ENCODE peak calls at places on chromosomes 13 and 19, in eight cellular contexts. One of them, this sample, is unnamed.

GRCh38 chr19:35994868-35995654 is at the start of gene SDHAF1:
- DNase-seq in GM23248: peak; percentile 98
- DNase-seq in GM23338: peak; percentile 98
- DNase-seq in hepatocyte: peak; percentile 97
- DNase-seq in MM.1S: peak; percentile 97
- DNase-seq in SK-N-SH: peak; percentile 97
- DNase-seq in OCI-LY7: peak; percentile 96
- DNase-seq in PC-3: peak; percentile 89
- DNase-seq in this sample: peak; percentile 96

GRCh38 chr19:46764817-46765291 is 18.6 kb upstream of the STRN4 start:
- DNase-seq in PC-3: no peak
- DNase-seq in GM23338: no peak
- DNase-seq in SK-N-SH: no peak
- DNase-seq in GM23248: no peak
- DNase-seq in MM.1S: no peak
- DNase-seq in hepatocyte: no peak
- DNase-seq in OCI-LY7: no peak
- DNase-seq in this sample: no peak

GRCh38 chr13:51451467-51452390 is 1.1 kb downstream of the INTS6 start:
- DNase-seq in GM23338: peak; percentile 92
- DNase-seq in OCI-LY7: peak; percentile 91
- DNase-seq in hepatocyte: peak; percentile 87
- DNase-seq in PC-3: peak; percentile 50
- DNase-seq in GM23248: peak; percentile 83
- DNase-seq in SK-N-SH: peak; percentile 81
- DNase-seq in MM.1S: peak; percentile 67
- DNase-seq in this sample: peak; percentile 93

GRCh38 chr13:106087201-106087600 is 448.3 kb downstream of the EFNB2 start:
- DNase-seq in SK-N-SH: no peak
- DNase-seq in PC-3: no peak
- DNase-seq in MM.1S: no peak
- DNase-seq in OCI-LY7: no peak
- DNase-seq in GM23248: no peak
- DNase-seq in GM23338: no peak
- DNase-seq in hepatocyte: no peak
- DNase-seq in this sample: no peak

GRCh38 chr13:58680115-58680514 is 1048.6 kb downstream of the PCDH17 start:
- DNase-seq in MM.1S: no peak
- DNase-seq in PC-3: no peak
- DNase-seq in hepatocyte: peak; percentile 5
- DNase-seq in GM23338: peak; percentile 57
- DNase-seq in OCI-LY7: no peak
- DNase-seq in GM23248: no peak
- DNase-seq in SK-N-SH: no peak
- DNase-seq in this sample: peak; percentile 48

GRCh38 chr13:109778102-109778542 is 8.3 kb downstream of the IRS2 start:
- DNase-seq in SK-N-SH: no peak
- DNase-seq in MM.1S: peak; percentile 54
- DNase-seq in GM23248: peak; percentile 31
- DNase-seq in PC-3: peak; percentile 56
- DNase-seq in OCI-LY7: no peak
- DNase-seq in GM23338: no peak
- DNase-seq in hepatocyte: peak; percentile 23
- DNase-seq in this sample: peak; percentile 29

GRCh38 chr19:38152461-38153379 is 71.3 kb downstream of the DPF1 start:
- DNase-seq in hepatocyte: no peak
- DNase-seq in SK-N-SH: peak; percentile 78
- DNase-seq in OCI-LY7: no peak
- DNase-seq in GM23248: no peak
- DNase-seq in MM.1S: no peak
- DNase-seq in GM23338: no peak
- DNase-seq in PC-3: peak; percentile 63
- DNase-seq in this sample: no peak

GRCh38 chr13:83752141-83752540 is 130.1 kb downstream of the SLITRK1 start:
- DNase-seq in PC-3: peak; percentile 56
- DNase-seq in MM.1S: no peak
- DNase-seq in SK-N-SH: no peak
- DNase-seq in OCI-LY7: no peak
- DNase-seq in GM23248: peak; percentile 44
- DNase-seq in GM23338: no peak
- DNase-seq in hepatocyte: no peak
- DNase-seq in this sample: no peak

GRCh38 chr19:49638360-49638759 is 1.6 kb downstream of the RRAS start:
- DNase-seq in GM23248: peak; percentile 79
- DNase-seq in OCI-LY7: no peak
- DNase-seq in GM23338: peak; percentile 61
- DNase-seq in hepatocyte: no peak
- DNase-seq in MM.1S: no peak
- DNase-seq in PC-3: no peak
- DNase-seq in SK-N-SH: no peak
- DNase-seq in this sample: peak; percentile 69

GRCh38 chr13:25068810-25069209 is 27.1 kb upstream of the PABPC3 start:
- DNase-seq in GM23338: no peak
- DNase-seq in OCI-LY7: no peak
- DNase-seq in GM23248: no peak
- DNase-seq in MM.1S: no peak
- DNase-seq in hepatocyte: no peak
- DNase-seq in PC-3: no peak
- DNase-seq in SK-N-SH: no peak
- DNase-seq in this sample: no peak

GRCh38 chr19:16849168-16849567 is 20.0 kb downstream of the SIN3B start:
- DNase-seq in PC-3: peak; percentile 98
- DNase-seq in hepatocyte: no peak
- DNase-seq in GM23338: no peak
- DNase-seq in MM.1S: no peak
- DNase-seq in SK-N-SH: no peak
- DNase-seq in GM23248: peak; percentile 73
- DNase-seq in OCI-LY7: no peak
- DNase-seq in this sample: no peak

GRCh38 chr13:46622013-46622917 is 69.3 kb downstream of the LRCH1 start:
- DNase-seq in PC-3: no peak
- DNase-seq in OCI-LY7: peak; percentile 20
- DNase-seq in SK-N-SH: no peak
- DNase-seq in GM23248: no peak
- DNase-seq in GM23338: no peak
- DNase-seq in MM.1S: no peak
- DNase-seq in hepatocyte: no peak
- DNase-seq in this sample: no peak

GRCh38 chr19:29404951-29405727 is 120.7 kb upstream of the VSTM2B start:
- DNase-seq in GM23248: peak; percentile 2
- DNase-seq in PC-3: peak; percentile 1
- DNase-seq in hepatocyte: peak; percentile 45
- DNase-seq in GM23338: peak; percentile 78
- DNase-seq in SK-N-SH: no peak
- DNase-seq in OCI-LY7: no peak
- DNase-seq in MM.1S: no peak
- DNase-seq in this sample: peak; percentile 94

GRCh38 chr19:46746281-46746965 is at the start of gene STRN4:
- DNase-seq in SK-N-SH: peak; percentile 99
- DNase-seq in PC-3: peak; percentile 62
- DNase-seq in hepatocyte: peak; percentile 87
- DNase-seq in GM23248: peak; percentile 90
- DNase-seq in OCI-LY7: peak; percentile 79
- DNase-seq in GM23338: peak; percentile 64
- DNase-seq in MM.1S: peak; percentile 64
- DNase-seq in this sample: peak; percentile 88

GRCh38 chr13:32687275-32687674 is 101.0 kb downstream of the PDS5B start:
- DNase-seq in hepatocyte: no peak
- DNase-seq in MM.1S: no peak
- DNase-seq in GM23338: no peak
- DNase-seq in GM23248: no peak
- DNase-seq in OCI-LY7: no peak
- DNase-seq in PC-3: no peak
- DNase-seq in SK-N-SH: no peak
- DNase-seq in this sample: no peak

GRCh38 chr13:76971215-76971614 is 20.7 kb upstream of the CLN5 start:
- DNase-seq in PC-3: no peak
- DNase-seq in GM23338: no peak
- DNase-seq in OCI-LY7: no peak
- DNase-seq in hepatocyte: no peak
- DNase-seq in GM23248: no peak
- DNase-seq in SK-N-SH: no peak
- DNase-seq in MM.1S: no peak
- DNase-seq in this sample: no peak

GRCh38 chr13:98150836-98151489 is 8.1 kb downstream of the FARP1 start:
- DNase-seq in OCI-LY7: no peak
- DNase-seq in SK-N-SH: no peak
- DNase-seq in GM23338: no peak
- DNase-seq in hepatocyte: no peak
- DNase-seq in GM23248: no peak
- DNase-seq in PC-3: no peak
- DNase-seq in MM.1S: no peak
- DNase-seq in this sample: no peak
- TF ChIP-seq EZH2phosphoT487 in OCI-LY7: no peak
- TF ChIP-seq EZH2phosphoT487 in SK-N-SH: no peak
- TF ChIP-seq EZH2phosphoT487 in GM23338: no peak
- TF ChIP-seq EZH2phosphoT487 in hepatocyte: no peak
- TF ChIP-seq EZH2phosphoT487 in GM23248: no peak
- TF ChIP-seq EZH2phosphoT487 in PC-3: no peak
- TF ChIP-seq EZH2phosphoT487 in MM.1S: no peak
- TF ChIP-seq EZH2phosphoT487 in this sample: no peak

GRCh38 chr13:100594255-100594654 is 5.7 kb upstream of the GGACT start:
- DNase-seq in hepatocyte: no peak
- DNase-seq in PC-3: no peak
- DNase-seq in OCI-LY7: no peak
- DNase-seq in GM23248: no peak
- DNase-seq in SK-N-SH: no peak
- DNase-seq in GM23338: no peak
- DNase-seq in MM.1S: no peak
- DNase-seq in this sample: no peak

GRCh38 chr13:100588350-100589177 is at the start of gene GGACT:
- DNase-seq in SK-N-SH: peak; percentile 95
- DNase-seq in OCI-LY7: peak; percentile 72
- DNase-seq in MM.1S: peak; percentile 80
- DNase-seq in GM23338: peak; percentile 91
- DNase-seq in PC-3: peak; percentile 27
- DNase-seq in hepatocyte: peak; percentile 87
- DNase-seq in GM23248: peak; percentile 80
- DNase-seq in this sample: peak; percentile 74

GRCh38 chr13:100584901-100585300 is 3.7 kb downstream of the GGACT start:
- DNase-seq in MM.1S: no peak
- DNase-seq in GM23248: no peak
- DNase-seq in PC-3: no peak
- DNase-seq in hepatocyte: no peak
- DNase-seq in OCI-LY7: no peak
- DNase-seq in SK-N-SH: no peak
- DNase-seq in GM23338: peak; percentile 16
- DNase-seq in this sample: no peak

GRCh38 chr13:100594731-100595130 is 6.1 kb upstream of the GGACT start:
- DNase-seq in SK-N-SH: no peak
- DNase-seq in hepatocyte: peak; percentile 30
- DNase-seq in PC-3: peak; percentile 35
- DNase-seq in GM23338: peak; percentile 77
- DNase-seq in GM23248: no peak
- DNase-seq in OCI-LY7: no peak
- DNase-seq in MM.1S: no peak
- DNase-seq in this sample: peak; percentile 63

DNA sequence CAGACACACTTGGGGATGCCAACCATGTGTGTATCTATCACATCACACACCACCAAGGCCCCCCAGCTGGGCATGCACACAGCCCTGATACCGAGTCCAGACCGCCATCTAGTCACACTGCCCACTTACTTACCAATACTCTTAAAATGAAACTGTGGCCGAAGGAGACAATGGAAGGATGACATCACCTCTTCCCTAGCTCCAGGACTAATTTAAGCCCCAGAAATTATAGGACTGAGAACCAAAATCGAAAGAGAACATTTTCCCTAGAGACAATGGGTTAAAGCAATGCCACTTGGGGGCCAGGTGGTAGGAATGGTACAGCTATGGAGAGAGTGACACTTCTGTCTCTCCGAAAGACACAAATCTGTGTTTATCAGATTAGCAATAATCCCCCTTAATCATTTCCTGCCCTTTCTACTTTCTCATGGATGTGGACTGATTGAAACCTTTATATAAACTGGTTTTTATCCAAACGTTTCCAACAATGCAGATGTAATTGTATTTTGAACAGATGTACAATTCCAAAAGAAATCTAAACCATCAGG is 663 bp upstream of the GGACT start:
- DNase-seq in SK-N-SH: no peak
- DNase-seq in GM23338: no peak
- DNase-seq in GM23248: peak; percentile 28
- DNase-seq in hepatocyte: no peak
- DNase-seq in MM.1S: no peak
- DNase-seq in PC-3: no peak
- DNase-seq in OCI-LY7: no peak
- DNase-seq in this sample: no peak
- H3K4me2 ChIP-seq in SK-N-SH: peak overlapping the region; percentile 76
- H3K4me2 ChIP-seq in GM23338: peak overlapping the region; percentile 43
- H3K4me2 ChIP-seq in GM23248: peak overlapping the region; percentile 87
- H3K4me2 ChIP-seq in hepatocyte: peak overlapping the region; percentile 72
- H3K4me2 ChIP-seq in MM.1S: peak overlapping the region; percentile 64
- H3K4me2 ChIP-seq in PC-3: no peak overlapping the region
- H3K4me2 ChIP-seq in OCI-LY7: peak overlapping the region; percentile 65
- H3K4me2 ChIP-seq in this sample: no peak overlapping the region

DNA sequence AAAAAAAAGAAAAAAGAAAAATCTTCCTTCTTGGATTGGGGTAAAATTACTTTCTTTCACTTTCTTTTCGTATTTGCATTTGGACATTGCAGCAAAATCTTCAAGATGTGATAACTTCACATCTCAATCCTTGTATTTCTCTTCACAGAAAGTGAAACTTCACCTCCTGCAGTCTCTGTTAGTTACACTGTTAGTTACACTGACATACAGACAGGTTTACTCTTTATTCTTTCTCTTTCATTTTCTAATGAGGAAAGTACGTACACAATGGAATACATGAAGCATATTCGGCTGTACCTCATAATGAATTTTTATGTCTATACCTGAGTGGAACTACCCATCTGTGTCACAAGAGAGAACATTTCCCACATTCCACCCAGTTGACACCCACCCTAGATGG is 459.1 kb upstream of the GPC6 start:
- DNase-seq in SK-N-SH: no peak
- DNase-seq in PC-3: no peak
- DNase-seq in OCI-LY7: no peak
- DNase-seq in GM23338: no peak
- DNase-seq in MM.1S: peak; percentile 83
- DNase-seq in hepatocyte: no peak
- DNase-seq in GM23248: no peak
- DNase-seq in this sample: no peak
- H2AFZ ChIP-seq in SK-N-SH: no peak overlapping the region
- H2AFZ ChIP-seq in PC-3: peak overlapping the region; percentile 18
- H2AFZ ChIP-seq in OCI-LY7: no peak overlapping the region
- H2AFZ ChIP-seq in GM23338: no peak overlapping the region
- H2AFZ ChIP-seq in MM.1S: peak overlapping the region; percentile 67
- H2AFZ ChIP-seq in hepatocyte: no peak overlapping the region
- H2AFZ ChIP-seq in GM23248: peak overlapping the region; percentile 48
- H2AFZ ChIP-seq in this sample: no peak overlapping the region

DNA sequence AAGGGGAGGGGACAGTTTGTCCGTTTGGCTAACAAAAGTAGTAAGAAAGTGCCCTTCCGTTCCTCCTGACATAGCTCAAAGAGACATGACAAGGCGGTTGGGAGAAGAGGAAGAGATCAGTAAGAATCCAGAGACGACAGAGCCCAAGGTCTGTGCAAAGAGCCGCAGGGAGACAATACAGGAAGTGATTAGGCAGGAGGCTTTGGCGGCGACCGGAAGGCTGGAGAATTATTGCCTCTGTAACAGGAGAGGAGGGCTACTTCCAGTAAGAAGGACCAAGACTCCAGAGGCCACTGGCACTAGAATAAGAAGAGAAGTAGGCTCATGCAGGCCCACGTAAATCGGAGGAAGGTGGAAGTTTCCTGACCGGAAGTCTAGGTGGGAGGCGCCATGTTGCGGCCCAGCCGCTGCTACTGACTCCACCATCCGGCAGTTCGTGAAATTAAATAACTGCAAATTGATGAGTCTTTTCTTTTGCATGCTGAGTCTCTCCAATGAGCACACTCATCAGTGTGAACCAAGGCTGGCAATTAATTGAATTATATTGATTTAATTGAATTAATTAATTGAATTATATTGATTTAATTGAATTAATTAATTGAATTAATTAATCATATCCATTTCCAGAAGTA is 9.9 kb downstream of the RFX2 start:
- DNase-seq in SK-N-SH: no peak
- DNase-seq in PC-3: no peak
- DNase-seq in hepatocyte: no peak
- DNase-seq in OCI-LY7: no peak
- DNase-seq in GM23338: peak; percentile 5
- DNase-seq in MM.1S: peak; percentile 55
- DNase-seq in GM23248: no peak
- DNase-seq in this sample: no peak
- TF ChIP-seq EZH2phosphoT487 in SK-N-SH: no peak
- TF ChIP-seq EZH2phosphoT487 in PC-3: no peak
- TF ChIP-seq EZH2phosphoT487 in hepatocyte: no peak
- TF ChIP-seq EZH2phosphoT487 in OCI-LY7: no peak
- TF ChIP-seq EZH2phosphoT487 in GM23338: no peak
- TF ChIP-seq EZH2phosphoT487 in MM.1S: no peak
- TF ChIP-seq EZH2phosphoT487 in GM23248: no peak
- TF ChIP-seq EZH2phosphoT487 in this sample: no peak

This sample was measured in neural progenitor cell.